ENCODE peak calls at places on chromosome 9, in eight cellular contexts. F, W, M, B, I, J, G and N are unnamed samples.

GRCh38 chr9:87441251-87441650 is 56.4 kb upstream of the DAPK1 start:
- DNase-seq in M (no peak), J (no peak), I (no peak), B (no peak), W (peak), G (no peak), F (no peak), N (no peak)

GRCh38 chr9:84866402-84866801 is 196.9 kb downstream of the NTRK2 start:
- DNase-seq in W (no peak), F (no peak), G (no peak), I (no peak), J (no peak), M (no peak), B (no peak), N (no peak)

GRCh38 chr9:4923580-4924544 is 61.2 kb upstream of the JAK2 start:
- DNase-seq in M (peak), W (peak), F (no peak), I (no peak), B (no peak), J (no peak), G (no peak), N (no peak)

GRCh38 chr9:76564300-76564699 is 105.3 kb downstream of the GCNT1 start:
- DNase-seq in W (peak), B (no peak), I (no peak), F (no peak), G (no peak), M (no peak), J (no peak), N (no peak)

GRCh38 chr9:75896193-75896592 is 5.7 kb downstream of the PCSK5 start:
- DNase-seq in F (no peak), B (no peak), G (no peak), W (no peak), M (no peak), J (no peak), I (no peak), N (no peak)

GRCh38 chr9:69885931-69886330 is 65.3 kb downstream of the CFAP95 start:
- DNase-seq in F (no peak), M (no peak), I (no peak), G (no peak), B (no peak), W (peak), J (no peak), N (no peak)

GRCh38 chr9:94780516-94780950 is 54.0 kb downstream of the AOPEP start:
- DNase-seq in J (no peak), M (no peak), G (no peak), B (no peak), I (peak), F (peak), W (peak), N (no peak)

GRCh38 chr9:93450817-93451761 is at the start of gene FAM120A:
- DNase-seq in F (peak), M (peak), I (peak), J (peak), W (peak), G (peak), B (no peak), N (peak)

GRCh38 chr9:113219972-113220371 is 1.1 kb downstream of the FKBP15 start:
- DNase-seq in I (no peak), B (peak), F (no peak), W (peak), G (no peak), M (peak), J (no peak), N (no peak)

GRCh38 chr9:4048441-4048840 is 251.4 kb downstream of the GLIS3 start:
- DNase-seq in F (no peak), J (no peak), G (no peak), M (peak), I (no peak), B (no peak), W (peak), N (no peak)

GRCh38 chr9:4665357-4665756 is 923 bp downstream of the SPATA6L start:
- DNase-seq in J (no peak), W (peak), B (no peak), I (no peak), G (no peak), F (peak), M (no peak), N (no peak)

GRCh38 chr9:71854811-71855210 is 56.2 kb downstream of the ABHD17B start:
- DNase-seq in F (no peak), J (peak), W (no peak), I (no peak), M (no peak), B (no peak), G (no peak), N (no peak)

GRCh38 chr9:93473411-93473810 is 20.0 kb upstream of the FAM120AOS start:
- DNase-seq in F (no peak), B (no peak), J (no peak), M (no peak), I (no peak), W (peak), G (no peak), N (no peak)

GRCh38 chr9:84266087-84266561 is 74.4 kb downstream of the SLC28A3 start:
- DNase-seq in I (no peak), F (peak), B (no peak), W (no peak), J (no peak), M (no peak), G (no peak), N (no peak)

GRCh38 chr9:137366891-137367381 is 56.0 kb downstream of the EXD3 start:
- DNase-seq in F (no peak), J (no peak), B (no peak), I (no peak), G (peak), M (no peak), W (no peak), N (no peak)

GRCh38 chr9:113343732-113344231 is 3.7 kb upstream of the WDR31 start:
- DNase-seq in B (no peak), G (peak), J (peak), F (peak), W (peak), M (peak), I (peak), N (peak)

GRCh38 chr9:95045751-95046150 is 271.8 kb downstream of the FANCC start:
- DNase-seq in G (no peak), B (no peak), J (no peak), I (no peak), F (peak), W (no peak), M (no peak), N (no peak)

GRCh38 chr9:121048618-121049017 is 1.5 kb downstream of the C5 start:
- DNase-seq in J (no peak), B (peak), M (no peak), F (no peak), W (peak), G (no peak), I (no peak), N (no peak)

GRCh38 chr9:77944556-77945261 is 86.9 kb downstream of the GNAQ start:
- DNase-seq in I (no peak), M (peak), B (no peak), G (no peak), J (no peak), F (peak), W (no peak), N (peak)

GRCh38 chr9:114033397-114034103 is 44.5 kb downstream of the AMBP start:
- DNase-seq in W (no peak), F (no peak), B (no peak), J (peak), M (peak), I (no peak), G (peak), N (peak)

GRCh38 chr9:119951591-119951990 is 582.4 kb upstream of the BRINP1 start:
- DNase-seq in J (no peak), M (no peak), F (no peak), G (no peak), I (no peak), B (no peak), W (peak), N (no peak)

GRCh38 chr9:101455656-101456235 is 20.2 kb upstream of the ALDOB start:
- DNase-seq in F (no peak), B (no peak), M (no peak), I (no peak), J (no peak), W (peak), G (no peak), N (no peak)

GRCh38 chr9:115000217-115000639 is 69.8 kb upstream of the TNFSF8 start:
- DNase-seq in B (no peak), J (no peak), M (no peak), I (no peak), W (peak), G (no peak), F (no peak), N (no peak)

GRCh38 chr9:114861273-114861672 is 55.4 kb upstream of the TNFSF15 start:
- DNase-seq in M (no peak), G (no peak), F (no peak), W (no peak), J (no peak), I (no peak), B (no peak), N (no peak)

GRCh38 chr9:105435453-105435852 is 12.4 kb upstream of the FSD1L start:
- DNase-seq in J (no peak), I (no peak), G (no peak), F (no peak), M (no peak), B (no peak), W (no peak), N (no peak)

GRCh38 chr9:130122465-130122864 is 49.7 kb upstream of the NCS1 start:
- DNase-seq in B (no peak), W (no peak), I (no peak), G (no peak), M (no peak), F (no peak), J (no peak), N (no peak)

GRCh38 chr9:20962487-20962886 is 69.0 kb downstream of the HACD4 start:
- DNase-seq in B (no peak), W (no peak), M (no peak), I (no peak), G (no peak), F (no peak), J (no peak), N (no peak)

GRCh38 chr9:120009856-120010255 is 570.1 kb downstream of the CDK5RAP2 start:
- DNase-seq in J (no peak), F (no peak), G (no peak), I (no peak), B (no peak), W (no peak), M (no peak), N (no peak)

GRCh38 chr9:127976943-127977871 is 3.6 kb downstream of the EEIG1 start:
- DNase-seq in F (no peak), J (no peak), I (no peak), B (no peak), G (no peak), M (no peak), W (no peak), N (no peak)
- H3K4me3 ChIP-seq in F (no peak), J (no peak), I (peak), B (peak), G (peak), M (no peak), W (peak), N (no peak)

GRCh38 chr9:99821187-99822095 is at the start of gene NR4A3:
- DNase-seq in W (peak), J (peak), G (peak), F (peak), M (peak), B (peak), I (peak), N (peak)
- H3K4me3 ChIP-seq in W (peak), J (peak), G (peak), F (peak), M (peak), B (peak), I (peak), N (peak)

GRCh38 chr9:133576591-133577462 is 32.4 kb downstream of the FAM163B start:
- DNase-seq in W (no peak), I (no peak), F (no peak), M (peak), J (no peak), B (no peak), G (peak), N (no peak)
- H3K4me3 ChIP-seq in W (no peak), I (peak), F (no peak), M (no peak), J (no peak), B (no peak), G (no peak), N (no peak)

DNA sequence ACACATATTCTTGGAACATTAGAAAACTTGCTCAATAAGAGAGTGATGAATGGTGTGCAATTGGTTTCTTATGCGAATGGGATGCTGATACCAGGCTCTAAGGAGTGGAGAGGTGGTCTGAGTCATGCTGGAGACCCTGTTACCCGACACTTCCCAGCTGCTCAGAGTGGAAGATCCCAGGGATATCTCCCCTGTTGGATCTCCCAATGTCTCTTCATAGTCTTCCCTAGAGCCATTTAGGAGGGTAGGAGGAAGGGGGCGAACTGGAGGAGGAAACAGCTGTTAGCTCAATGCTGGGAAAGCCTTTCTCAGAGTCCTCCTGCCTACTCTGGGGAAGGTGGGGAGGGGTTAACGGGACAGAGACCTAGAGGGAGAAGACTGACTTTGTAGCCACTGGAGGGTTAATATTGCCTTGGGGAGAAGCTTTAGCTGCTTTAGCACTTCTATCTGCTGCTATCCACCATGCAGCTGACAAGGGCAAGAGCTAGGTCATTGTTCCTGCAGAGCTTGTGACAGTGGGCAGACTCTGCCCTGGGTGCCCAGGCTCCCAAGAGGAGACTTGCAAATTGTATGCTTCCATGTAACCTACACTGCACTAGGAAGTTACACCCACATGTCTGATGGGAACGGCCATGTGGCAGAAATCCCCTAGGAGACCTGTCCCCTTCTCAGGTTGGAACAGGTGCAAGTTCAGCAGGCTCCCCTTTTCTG is 301.0 kb downstream of the GADD45G start:
- DNase-seq in I (no peak), J (no peak), M (no peak), W (no peak), G (no peak), F (no peak), B (no peak), N (no peak)
- H3K4me3 ChIP-seq in I (no peak), J (no peak), M (no peak), W (no peak), G (no peak), F (no peak), B (no peak), N (no peak)